ENCODE peak calls at places on chromosomes 16 and 17, in four cellular contexts. S is lower lobe of right lung, Z is lung, N is keratinocyte. M is an unnamed sample.
A peak's percentile ranks its signal among the peaks of the same experiment; 100 is the strongest.

GRCh38 chr16:12339686-12340085 is 363.2 kb downstream of the SNX29 start:
- DNase-seq in Z (no peak), N (no peak), S (no peak), M (no peak)

GRCh38 chr16:70481929-70482536 is 27.6 kb downstream of the FCSK start:
- DNase-seq in Z (no peak), S (no peak), N (no peak), M (no peak)

GRCh38 chr16:72722552-72722951 is 325.4 kb downstream of the ZFHX3 start:
- DNase-seq in N (no peak), S (no peak), Z (no peak), M (no peak)

GRCh38 chr17:52383493-52384100 is 225.1 kb upstream of the CA10 start:
- DNase-seq in Z (peak; percentile 54), S (no peak), N (no peak), M (peak; percentile 76)

GRCh38 chr16:31502981-31503380 is 5.2 kb downstream of the RUSF1 start:
- DNase-seq in N (no peak), S (no peak), Z (peak; percentile 67), M (no peak)

GRCh38 chr16:85173077-85173980 is 61.1 kb upstream of the CIBAR2 start:
- DNase-seq in N (peak; percentile 75), S (peak; percentile 44), Z (no peak), M (peak; percentile 52)

GRCh38 chr16:89395150-89396142 is 94.9 kb downstream of the ANKRD11 start:
- DNase-seq in N (peak; percentile 84), Z (peak; percentile 91), S (peak; percentile 86), M (no peak)

GRCh38 chr17:49596613-49597244 is 21.1 kb downstream of the NXPH3 start:
- DNase-seq in S (no peak), Z (no peak), N (no peak), M (no peak)

GRCh38 chr17:63698886-63699637 is 863 bp downstream of the LIMD2 start:
- DNase-seq in Z (no peak), N (no peak), S (peak; percentile 82), M (no peak)

GRCh38 chr17:2048805-2049204 is 6.1 kb upstream of the HIC1 start:
- DNase-seq in N (no peak), Z (no peak), S (no peak), M (no peak)

GRCh38 chr17:65230040-65230439 is 92.9 kb downstream of the RGS9 start:
- DNase-seq in N (no peak), Z (no peak), S (no peak), M (no peak)

GRCh38 chr17:39662551-39663339 is 2.4 kb upstream of the TCAP start:
- DNase-seq in Z (no peak), S (no peak), N (no peak), M (no peak)

GRCh38 chr17:39664581-39665561 is at the start of gene TCAP:
- DNase-seq in Z (no peak), S (no peak), N (no peak), M (no peak)

GRCh38 chr17:39663688-39664580 is 1.2 kb upstream of the TCAP start:
- DNase-seq in Z (no peak), S (no peak), N (no peak), M (no peak)

GRCh38 chr17:39661744-39662541 is 3.2 kb upstream of the TCAP start:
- DNase-seq in Z (no peak), S (no peak), N (no peak), M (no peak)

GRCh38 chr17:39663340-39663687 is 1.8 kb upstream of the TCAP start:
- DNase-seq in S (no peak), N (no peak), Z (no peak), M (no peak)
- H3K4me1 ChIP-seq in S (peaks cover 87% of the 10 kb centered on the region), N (peaks cover 5% of the 10 kb centered on the region), Z (no peaks in the 10 kb centered on the region), M (peaks cover 7% of the 10 kb centered on the region)

GRCh38 chr16:55330726-55331647 is 7.0 kb downstream of the IRX6 start:
- DNase-seq in Z (no peak), N (no peak), S (no peak), M (no peak)

GRCh38 chr16:55326261-55326802 is 2.3 kb downstream of the IRX6 start:
- DNase-seq in N (no peak), S (no peak), Z (no peak), M (no peak)

GRCh38 chr16:55329791-55330190 is 5.8 kb downstream of the IRX6 start:
- DNase-seq in S (no peak), Z (no peak), N (no peak), M (no peak)

GRCh38 chr16:55331648-55332185 is 7.7 kb downstream of the IRX6 start:
- DNase-seq in S (no peak), Z (no peak), N (no peak), M (no peak)

GRCh38 chr16:55328611-55329569 is 4.9 kb downstream of the IRX6 start:
- DNase-seq in Z (no peak), S (no peak), N (no peak), M (no peak)
- H3K4me3 ChIP-seq in Z (no peak overlapping the region), S (no peak overlapping the region), N (no peak overlapping the region), M (no peak overlapping the region)

DNA sequence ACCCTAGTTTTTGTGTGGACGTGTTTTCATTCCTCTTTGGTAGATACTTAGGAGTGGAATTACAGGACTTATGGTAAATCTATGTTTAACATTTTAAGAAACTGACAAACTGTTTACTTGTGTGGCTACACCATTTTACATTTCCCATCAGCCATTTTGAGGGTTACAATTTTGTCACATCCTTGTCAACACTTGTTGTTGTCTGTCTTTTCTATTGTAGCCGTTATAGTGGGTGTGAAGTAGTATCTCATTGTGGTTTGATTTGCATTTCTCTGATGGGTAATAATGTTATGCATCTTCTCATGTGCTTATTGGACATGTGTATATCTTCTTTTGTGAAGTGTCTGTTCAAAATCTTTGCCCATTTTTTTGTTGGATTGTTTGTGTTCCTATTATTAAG is 4.5 kb downstream of the FTO start:
- DNase-seq in Z (no peak), S (no peak), N (no peak), M (no peak)
- TF ChIP-seq CTCF in Z (no peak), S (no peak), N (no peak), M (no peak)

GRCh38 chr16:4092547-4093265 is 23.5 kb downstream of the ADCY9 start:
- DNase-seq in Z (no peak), N (no peak), S (no peak), M (no peak)
- H3K4me1 ChIP-seq in Z (peaks cover 19% of the 10 kb centered on the region), N (no peaks in the 10 kb centered on the region), S (peaks cover 81% of the 10 kb centered on the region), M (peaks cover 9% of the 10 kb centered on the region)

DNA sequence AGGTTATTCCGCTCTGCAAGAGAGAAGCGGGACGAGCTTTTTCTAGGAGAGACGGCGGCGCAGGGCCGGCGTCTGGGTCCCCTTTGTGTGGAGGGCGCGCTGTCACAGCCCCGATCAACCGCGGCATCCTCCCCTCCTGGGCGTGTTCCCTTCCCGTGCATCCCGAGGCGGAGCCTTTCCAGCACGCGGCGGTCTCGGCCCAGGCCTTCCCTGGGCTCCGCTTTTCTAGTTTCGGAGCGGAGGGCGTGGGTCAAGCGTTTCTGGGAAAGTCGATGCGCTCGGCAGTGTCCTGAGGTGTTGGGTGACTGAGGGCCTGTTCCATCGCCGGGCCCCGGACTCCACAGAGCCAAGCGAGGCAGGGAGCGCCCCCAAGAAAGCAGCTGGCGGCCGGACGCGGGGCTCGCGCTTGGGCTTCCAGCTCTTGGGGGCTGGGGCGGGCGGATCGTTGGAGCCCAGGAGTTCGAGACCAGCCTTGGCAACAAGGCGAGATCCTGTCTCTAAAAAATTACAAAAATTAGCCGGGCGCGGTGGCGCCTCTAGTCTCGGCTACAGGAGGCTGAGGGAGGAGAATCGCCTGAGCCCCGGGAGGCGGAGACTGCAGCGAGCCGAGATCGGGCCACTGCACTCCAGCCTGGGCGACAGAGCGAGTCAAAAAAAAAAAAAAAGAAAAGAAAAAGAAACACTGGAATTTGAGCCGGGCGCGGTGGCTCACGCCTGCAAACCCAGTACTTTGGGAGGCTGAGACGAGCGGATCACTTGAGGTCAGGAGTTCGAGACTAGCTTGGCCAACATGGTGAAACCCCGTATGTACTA is 825 bp downstream of the IFT140 start:
- DNase-seq in S (no peak), Z (no peak), N (no peak), M (no peak)
- H3K4me3 ChIP-seq in S (peak overlapping the region; percentile 92), Z (peak overlapping the region; percentile 1), N (peak overlapping the region; percentile 83), M (peak overlapping the region; percentile 68)

GRCh38 chr17:77428020-77428781 is 287.4 kb downstream of the SEC14L1 start:
- DNase-seq in N (no peak), S (no peak), Z (no peak), M (no peak)

GRCh38 chr17:77426676-77427386 is 286.1 kb downstream of the SEC14L1 start:
- DNase-seq in Z (no peak), N (no peak), S (no peak), M (no peak)

GRCh38 chr17:77428901-77429734 is 288.3 kb downstream of the SEC14L1 start:
- DNase-seq in Z (no peak), S (no peak), N (no peak), M (no peak)

GRCh38 chr17:77425791-77426641 is 285.2 kb downstream of the SEC14L1 start:
- DNase-seq in S (no peak), N (no peak), Z (no peak), M (no peak)

DNA sequence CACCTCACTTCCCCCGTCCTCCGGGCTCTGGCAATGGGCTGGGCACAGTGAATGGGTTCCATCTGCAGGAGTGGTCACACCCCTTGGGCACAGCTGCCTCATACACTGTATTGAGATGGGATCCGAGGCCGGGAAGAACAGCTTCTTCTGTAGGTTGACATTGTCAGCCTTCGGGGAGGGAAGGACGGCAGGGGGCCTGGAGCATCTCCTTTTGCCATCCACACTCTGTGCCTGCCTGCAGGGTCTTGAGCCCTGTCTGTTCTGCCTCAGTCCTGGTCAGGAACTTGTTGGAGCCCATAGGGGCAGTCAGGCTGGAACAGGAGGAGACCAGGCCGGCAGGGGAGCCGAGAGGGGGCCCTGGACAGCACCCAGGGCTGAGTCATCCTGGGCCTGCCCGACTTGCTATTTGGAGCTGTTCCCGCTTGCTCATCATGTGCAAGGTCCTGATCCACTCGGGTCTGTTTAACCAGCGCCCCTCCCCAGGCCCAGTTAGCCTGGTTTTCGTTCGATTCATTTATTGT is 286.8 kb downstream of the SEC14L1 start:
- DNase-seq in Z (no peak), S (no peak), N (no peak), M (no peak)
- TF ChIP-seq CTCF in Z (no peak), S (no peak), N (no peak), M (no peak)

GRCh38 chr17:40552806-40553693 is 12.2 kb downstream of the CCR7 start:
- DNase-seq in S (peak; percentile 51), Z (peak; percentile 17), N (no peak), M (no peak)
- H3K4me1 ChIP-seq in S (peaks cover 97% of the 10 kb centered on the region), Z (no peaks in the 10 kb centered on the region), N (peaks cover 14% of the 10 kb centered on the region), M (peaks cover 53% of the 10 kb centered on the region)